ENCODE peak calls at places on chromosome 2, in ten cellular contexts. H, N, Z, M, P, J, O, Q, K and A are unnamed samples.

GRCh38 chr2:17309741-17310339 is 208.4 kb downstream of the RAD51AP2 start:
- DNase-seq in H (no peak), N (no peak), Z (peak; percentile 41), M (no peak), P (no peak), J (peak; percentile 59), O (peak; percentile 39), Q (peak; percentile 19), K (peak; percentile 55), A (peak; percentile 77)

GRCh38 chr2:106174056-106174455 is 20.0 kb downstream of the UXS1 start:
- DNase-seq in H (no peak), N (no peak), Z (no peak), M (no peak), P (no peak), J (no peak), O (no peak), Q (no peak), K (no peak), A (no peak)

GRCh38 chr2:139720056-139720455 is 939.9 kb upstream of the NXPH2 start:
- DNase-seq in H (no peak), N (no peak), Z (no peak), M (no peak), P (no peak), J (no peak), O (no peak), Q (no peak), K (no peak), A (no peak)

GRCh38 chr2:121244616-121245015 is 40.4 kb downstream of the TFCP2L1 start:
- DNase-seq in H (no peak), N (peak; percentile 29), Z (no peak), M (no peak), P (no peak), J (no peak), O (no peak), Q (no peak), K (no peak), A (no peak)

GRCh38 chr2:148209598-148209997 is 188.7 kb downstream of the MBD5 start:
- DNase-seq in H (no peak), N (no peak), Z (no peak), M (no peak), P (no peak), J (peak; percentile 7), O (no peak), Q (no peak), K (no peak), A (peak; percentile 54)

GRCh38 chr2:237591021-237591370 is 462 bp upstream of the RAB17 start:
- DNase-seq in H (no peak), N (no peak), Z (peak; percentile 89), M (no peak), P (no peak), J (no peak), O (no peak), Q (no peak), K (no peak), A (peak; percentile 85)

GRCh38 chr2:65504814-65505697 is 72.7 kb upstream of the SPRED2 start:
- DNase-seq in H (no peak), N (no peak), Z (no peak), M (no peak), P (no peak), J (no peak), O (no peak), Q (no peak), K (no peak), A (peak; percentile 14)

GRCh38 chr2:74440378-74441110 is 1.2 kb downstream of the RTKN start:
- DNase-seq in H (no peak), N (peak; percentile 92), Z (peak; percentile 90), M (peak; percentile 89), P (peak; percentile 73), J (peak; percentile 90), O (peak; percentile 64), Q (peak; percentile 91), K (peak; percentile 83), A (peak; percentile 95)

GRCh38 chr2:222952204-222952603 is 91.4 kb downstream of the ACSL3 start:
- DNase-seq in H (no peak), N (no peak), Z (no peak), M (no peak), P (no peak), J (no peak), O (no peak), Q (no peak), K (no peak), A (no peak)

DNA sequence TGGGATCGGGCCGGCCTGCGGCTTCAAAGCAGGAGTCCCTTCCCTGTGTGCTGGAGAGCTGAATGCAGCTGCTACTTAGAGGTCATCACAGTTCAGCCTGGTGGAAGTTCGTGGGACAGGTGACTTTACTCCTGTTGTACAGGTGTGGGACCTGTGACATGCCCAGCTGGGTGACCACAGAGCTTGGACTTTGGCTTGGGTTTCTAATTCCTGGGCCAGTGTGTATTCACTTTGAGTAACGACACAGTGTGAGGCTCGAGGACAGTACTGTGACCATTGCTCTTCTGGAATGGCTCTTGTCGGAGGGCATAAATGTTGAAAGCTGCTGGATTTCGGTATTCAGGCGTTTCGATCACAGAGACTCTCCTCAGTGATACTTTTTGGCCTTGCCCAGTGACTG is 114.4 kb downstream of the STPG4 start:
- DNase-seq in H (no peak), N (no peak), Z (no peak), M (no peak), P (no peak), J (no peak), O (no peak), Q (no peak), K (no peak), A (peak; percentile 73)
- H3K4me1 ChIP-seq in H (peaks cover 46% of the 10 kb centered on the region), N (peaks cover 53% of the 10 kb centered on the region), Z (peaks cover 2% of the 10 kb centered on the region), M (peaks cover 73% of the 10 kb centered on the region), P (peaks cover 26% of the 10 kb centered on the region), J (peaks cover 15% of the 10 kb centered on the region), O (peaks cover 40% of the 10 kb centered on the region), Q (no peaks in the 10 kb centered on the region), K (peaks cover 54% of the 10 kb centered on the region), A (peaks cover 82% of the 10 kb centered on the region)

DNA sequence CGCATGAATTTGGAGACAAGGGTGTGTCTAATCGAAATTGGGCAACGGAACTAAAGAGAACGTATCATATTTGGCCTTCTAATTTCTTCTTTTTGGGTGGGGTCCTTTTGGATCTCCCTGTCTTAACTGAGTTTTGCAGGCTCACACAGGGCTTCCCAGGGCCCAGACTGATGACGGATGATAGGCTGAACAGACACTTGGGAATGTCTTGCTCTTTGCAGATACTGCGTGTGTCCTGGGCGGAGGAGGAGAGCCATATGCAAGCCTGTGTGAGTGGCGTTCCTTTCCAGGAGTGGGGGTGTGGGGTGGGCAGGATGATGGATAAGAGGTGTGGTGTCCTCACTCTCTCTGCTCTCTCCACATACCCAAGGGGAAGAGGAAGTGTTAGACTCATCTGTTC is 40.1 kb downstream of the TNP1 start:
- DNase-seq in H (no peak), N (no peak), Z (no peak), M (no peak), P (no peak), J (no peak), O (no peak), Q (no peak), K (no peak), A (no peak)
- H3K27me3 ChIP-seq in H (no peaks in the 10 kb centered on the region), N (no peaks in the 10 kb centered on the region), Z (no peaks in the 10 kb centered on the region), M (no peaks in the 10 kb centered on the region), P (no peaks in the 10 kb centered on the region), J (no peaks in the 10 kb centered on the region), O (peaks cover 10% of the 10 kb centered on the region), Q (peaks cover 22% of the 10 kb centered on the region), K (peaks cover 5% of the 10 kb centered on the region), A (no peaks in the 10 kb centered on the region)

GRCh38 chr2:47658646-47659320 is 124.2 kb upstream of the MSH6 start:
- DNase-seq in H (no peak), N (no peak), Z (no peak), M (no peak), P (no peak), J (no peak), O (no peak), Q (no peak), K (no peak), A (no peak)

GRCh38 chr2:47656715-47657600 is 126.0 kb upstream of the MSH6 start:
- DNase-seq in H (no peak), N (no peak), Z (no peak), M (no peak), P (no peak), J (peak; percentile 46), O (peak; percentile 47), Q (no peak), K (peak; percentile 62), A (no peak)

GRCh38 chr2:47660167-47660566 is 122.8 kb upstream of the MSH6 start:
- DNase-seq in H (no peak), N (no peak), Z (no peak), M (no peak), P (no peak), J (no peak), O (no peak), Q (no peak), K (no peak), A (no peak)

GRCh38 chr2:47655563-47655880 is 127.4 kb upstream of the MSH6 start:
- DNase-seq in H (no peak), N (no peak), Z (no peak), M (no peak), P (no peak), J (no peak), O (no peak), Q (no peak), K (no peak), A (no peak)

DNA sequence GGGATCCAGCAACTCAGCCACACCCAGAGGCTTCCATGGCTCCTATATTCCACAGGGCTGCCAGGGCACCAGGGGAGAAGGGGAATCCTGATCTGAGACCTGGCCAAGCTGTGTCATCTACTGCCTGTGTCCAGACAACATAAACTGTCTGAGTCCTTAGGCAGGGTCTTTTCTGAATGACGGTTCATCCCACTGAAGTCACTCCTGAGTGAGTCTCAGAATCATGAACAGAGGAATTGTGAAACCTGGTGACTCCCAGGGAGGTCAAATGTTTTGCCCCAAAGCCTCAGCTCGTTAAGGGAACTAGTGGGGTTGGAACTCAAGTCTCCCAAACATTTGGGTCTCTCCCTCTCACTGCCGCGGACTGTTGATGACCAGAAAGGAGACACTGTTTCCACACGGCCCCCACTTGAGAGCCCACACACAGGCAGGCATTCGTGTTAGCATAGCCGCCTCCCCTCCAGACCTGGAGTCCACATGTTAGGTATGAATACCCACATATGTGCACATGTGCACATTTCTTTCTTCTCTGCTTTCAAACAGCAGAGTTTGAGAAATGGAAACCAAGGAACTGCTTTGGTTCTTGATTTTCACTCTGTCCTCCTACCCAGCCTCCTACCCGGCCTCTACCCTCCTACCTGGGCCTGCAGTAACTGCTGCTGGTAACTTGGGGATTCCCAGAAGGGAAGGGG is 124.9 kb upstream of the MSH6 start:
- DNase-seq in H (no peak), N (no peak), Z (no peak), M (no peak), P (no peak), J (no peak), O (no peak), Q (no peak), K (no peak), A (no peak)
- H3K4me1 ChIP-seq in H (no peaks in the 10 kb centered on the region), N (no peaks in the 10 kb centered on the region), Z (no peaks in the 10 kb centered on the region), M (no peaks in the 10 kb centered on the region), P (peaks cover 10% of the 10 kb centered on the region), J (peaks cover 19% of the 10 kb centered on the region), O (peaks cover 8% of the 10 kb centered on the region), Q (no peaks in the 10 kb centered on the region), K (no peaks in the 10 kb centered on the region), A (peaks cover 7% of the 10 kb centered on the region)

GRCh38 chr2:31654241-31654640 is 73.5 kb upstream of the SRD5A2 start:
- DNase-seq in H (no peak), N (no peak), Z (no peak), M (no peak), P (no peak), J (no peak), O (no peak), Q (no peak), K (no peak), A (no peak)
- H3K27me3 ChIP-seq in H (no peaks in the 10 kb centered on the region), N (no peaks in the 10 kb centered on the region), Z (no peaks in the 10 kb centered on the region), M (no peaks in the 10 kb centered on the region), P (no peaks in the 10 kb centered on the region), J (no peaks in the 10 kb centered on the region), O (no peaks in the 10 kb centered on the region), Q (peaks cover 6% of the 10 kb centered on the region), K (no peaks in the 10 kb centered on the region), A (no peaks in the 10 kb centered on the region)

GRCh38 chr2:144474017-144474416 is 45.9 kb downstream of the ZEB2 start:
- DNase-seq in H (no peak), N (no peak), Z (no peak), M (no peak), P (no peak), J (no peak), O (no peak), Q (no peak), K (no peak), A (no peak)
- H3K4me1 ChIP-seq in H (peaks cover 13% of the 10 kb centered on the region), N (peaks cover 41% of the 10 kb centered on the region), Z (peaks cover 5% of the 10 kb centered on the region), M (peaks cover 13% of the 10 kb centered on the region), P (peaks cover 21% of the 10 kb centered on the region), J (peaks cover 62% of the 10 kb centered on the region), O (peaks cover 19% of the 10 kb centered on the region), Q (no peaks in the 10 kb centered on the region), K (peaks cover 24% of the 10 kb centered on the region), A (no peaks in the 10 kb centered on the region)